ENCODE peak calls at places on chromosomes 1 and 21, in four cellular contexts. L is stimulated activated CD4-positive, alpha-beta T cell treated with anti-CD3 and anti-CD28 coated beads, Interleukin-4, amount 100 ng/mL, for 1 hour; X is HCEC 1CT; F is COR-L47. U is an unnamed sample.

GRCh38 chr1:213983589-213984386 is 4.0 kb upstream of the PROX1 start:
- DNase-seq in L (no peak), X (no peak), F (no peak), U (no peak)

GRCh38 chr1:246795094-246795671 is 71.0 kb downstream of the SCCPDH start:
- DNase-seq in L (no peak), X (no peak), F (no peak), U (no peak)

GRCh38 chr21:18951291-18952038 is 547.9 kb upstream of the TMPRSS15 start:
- DNase-seq in L (no peak), X (no peak), F (no peak), U (no peak)

GRCh38 chr1:21647431-21648373 is 21.5 kb downstream of the RAP1GAP start:
- DNase-seq in L (peak; percentile 18), X (peak; percentile 27), F (no peak), U (no peak)

GRCh38 chr1:27011976-27012563 is 580 bp downstream of the TENT5B start:
- DNase-seq in L (no peak), X (no peak), F (no peak), U (peak; percentile 48)

GRCh38 chr1:245313581-245313980 is 158.8 kb downstream of the KIF26B start:
- DNase-seq in L (no peak), X (no peak), F (no peak), U (no peak)

GRCh38 chr1:53959664-53960250 is 13.6 kb downstream of the LRRC42 start:
- DNase-seq in L (no peak), X (peak; percentile 36), F (peak; percentile 33), U (peak; percentile 54)

GRCh38 chr21:32590130-32590529 is 4.8 kb upstream of the TCP10L start:
- DNase-seq in L (no peak), X (no peak), F (no peak), U (no peak)

GRCh38 chr1:230824571-230825060 is 43.7 kb downstream of the C1orf198 start:
- DNase-seq in L (no peak), X (peak; percentile 24), F (no peak), U (no peak)

GRCh38 chr1:210233216-210233494 is 559 bp downstream of the SERTAD4 start:
- DNase-seq in L (peak; percentile 4), X (no peak), F (no peak), U (no peak)

GRCh38 chr1:179178965-179179364 is 50.5 kb downstream of the ABL2 start:
- DNase-seq in L (no peak), X (peak; percentile 66), F (no peak), U (no peak)

GRCh38 chr1:176341656-176342055 is 121.3 kb upstream of the PAPPA2 start:
- DNase-seq in L (no peak), X (no peak), F (no peak), U (no peak)

GRCh38 chr21:45327458-45328197 is 39.9 kb upstream of the POFUT2 start:
- DNase-seq in L (no peak), X (no peak), F (no peak), U (no peak)

GRCh38 chr1:192969091-192969490 is 90.1 kb downstream of the UCHL5 start:
- DNase-seq in L (no peak), X (no peak), F (no peak), U (no peak)

GRCh38 chr1:168722964-168723363 is 6.0 kb downstream of the DPT start:
- DNase-seq in L (no peak), X (no peak), F (no peak), U (no peak)

GRCh38 chr1:173554089-173554488 is 48.8 kb downstream of the SLC9C2 start:
- DNase-seq in L (no peak), X (no peak), F (no peak), U (no peak)

GRCh38 chr1:25978404-25978803 is 19.5 kb downstream of the PAFAH2 start:
- DNase-seq in L (no peak), X (no peak), F (no peak), U (no peak)

GRCh38 chr1:201329286-201329685 is 46.0 kb downstream of the PKP1 start:
- DNase-seq in L (no peak), X (peak; percentile 9), F (no peak), U (no peak)

GRCh38 chr1:238221738-238222137 is 331.0 kb upstream of the ZP4 start:
- DNase-seq in L (no peak), X (no peak), F (no peak), U (no peak)

GRCh38 chr1:153386500-153386901 is 4.4 kb downstream of the S100A8 start:
- DNase-seq in L (no peak), X (no peak), F (no peak), U (no peak)

GRCh38 chr1:181397841-181398240 is 85.5 kb upstream of the CACNA1E start:
- DNase-seq in L (no peak), X (no peak), F (peak; percentile 32), U (no peak)

GRCh38 chr21:29190920-29191319 is 60.5 kb downstream of the MAP3K7CL start:
- DNase-seq in L (no peak), X (peak; percentile 70), F (no peak), U (no peak)

U was measured in B cell.